ENCODE peak calls at places on chromosomes 2 and 18, in seven cellular contexts. B is dorsolateral prefrontal cortex, J is transverse colon, F is bronchial epithelial cell, Q is RWPE2, Y is Peyer's patch, V is GM12865. L is an unnamed sample.

GRCh38 chr2:221981918-221982317 is 316.9 kb downstream of the PAX3 start:
- DNase-seq in B (no peak), J (no peak), F (no peak), Q (no peak), Y (no peak), V (no peak), L (no peak)

GRCh38 chr2:71603311-71603794 is 150.0 kb downstream of the DYSF start:
- DNase-seq in B (peak), J (peak), F (no peak), Q (peak), Y (no peak), V (peak), L (no peak)

GRCh38 chr2:222960126-222960525 is 91.9 kb upstream of the KCNE4 start:
- DNase-seq in B (no peak), J (no peak), F (no peak), Q (no peak), Y (no peak), V (peak), L (no peak)

GRCh38 chr2:28338754-28339325 is 53.8 kb upstream of the FOSL2 start:
- DNase-seq in B (no peak), J (no peak), F (peak), Q (no peak), Y (no peak), V (no peak), L (no peak)

GRCh38 chr2:69185807-69186206 is 172.8 kb downstream of the ANTXR1 start:
- DNase-seq in B (no peak), J (no peak), F (peak), Q (no peak), Y (no peak), V (no peak), L (no peak)

GRCh38 chr2:46979611-46980010 is 64.0 kb upstream of the MCFD2 start:
- DNase-seq in B (no peak), J (peak), F (no peak), Q (no peak), Y (peak), V (peak), L (no peak)

GRCh38 chr18:62258606-62259005 is 66.5 kb upstream of the TNFRSF11A start:
- DNase-seq in B (no peak), J (no peak), F (no peak), Q (no peak), Y (no peak), V (no peak), L (no peak)

GRCh38 chr2:60553496-60553991 is at the start of gene BCL11A:
- DNase-seq in B (no peak), J (peak), F (peak), Q (no peak), Y (peak), V (peak), L (no peak)

GRCh38 chr2:182821172-182821571 is 45.3 kb downstream of the FRZB start:
- DNase-seq in B (no peak), J (no peak), F (peak), Q (no peak), Y (no peak), V (no peak), L (no peak)

GRCh38 chr18:39845086-39845485 is 2109.9 kb upstream of the PIK3C3 start:
- DNase-seq in B (no peak), J (no peak), F (no peak), Q (no peak), Y (no peak), V (no peak), L (no peak)

GRCh38 chr2:236607471-236608307 is 38.1 kb downstream of the ACKR3 start:
- DNase-seq in B (no peak), J (no peak), F (no peak), Q (no peak), Y (no peak), V (peak), L (no peak)

GRCh38 chr2:25030702-25031101 is 11.2 kb upstream of the EFR3B start:
- DNase-seq in B (no peak), J (no peak), F (no peak), Q (no peak), Y (no peak), V (no peak), L (no peak)

GRCh38 chr2:171386627-171387026 is 47.2 kb downstream of the METTL8 start:
- DNase-seq in B (no peak), J (no peak), F (no peak), Q (peak), Y (no peak), V (no peak), L (no peak)

GRCh38 chr2:37282746-37283145 is 41.9 kb downstream of the PRKD3 start:
- DNase-seq in B (no peak), J (no peak), F (no peak), Q (no peak), Y (no peak), V (no peak), L (no peak)
- H3K4me3 ChIP-seq in B (no peak), J (no peak), F (no peak), Q (no peak), Y (no peak), V (no peak), L (no peak)

DNA sequence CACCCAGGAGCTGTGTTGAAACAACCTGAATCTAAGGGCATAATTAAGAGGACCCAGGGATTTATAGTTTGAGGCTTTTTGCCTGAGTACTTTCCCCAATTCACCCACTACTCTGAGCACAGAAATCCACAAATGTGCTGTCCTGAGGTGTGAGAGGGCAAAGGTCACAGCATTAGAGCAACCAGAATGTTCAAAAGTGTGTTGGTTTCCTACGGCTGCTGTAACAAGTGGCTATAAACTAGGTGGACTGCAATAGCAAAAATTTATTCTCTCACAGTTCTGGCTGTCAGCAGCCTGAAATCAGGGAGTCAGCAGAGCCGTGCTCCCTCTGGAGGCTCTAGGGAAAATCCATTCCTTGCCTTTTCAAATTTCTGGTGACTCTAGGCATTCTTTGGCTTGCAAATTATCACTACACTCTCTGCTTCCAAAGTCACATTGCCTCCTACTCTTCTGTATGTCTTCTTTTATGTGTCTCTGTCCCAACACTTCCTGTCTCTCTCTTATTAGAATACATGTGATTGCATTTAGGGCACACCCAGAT is 91.3 kb upstream of the TACR1 start:
- DNase-seq in B (no peak), J (no peak), F (no peak), Q (no peak), Y (no peak), V (no peak), L (no peak)
- TF ChIP-seq CTCF in B (no peak), J (no peak), F (peak), Q (no peak), Y (no peak), V (no peak), L (peak)

GRCh38 chr2:203580846-203581245 is 45.7 kb upstream of the RAPH1 start:
- DNase-seq in B (peak), J (no peak), F (no peak), Q (no peak), Y (no peak), V (no peak), L (no peak)

GRCh38 chr2:203574824-203575223 is 39.7 kb upstream of the RAPH1 start:
- DNase-seq in B (no peak), J (no peak), F (no peak), Q (no peak), Y (no peak), V (no peak), L (no peak)

GRCh38 chr2:203579131-203579643 is 44.1 kb upstream of the RAPH1 start:
- DNase-seq in B (no peak), J (peak), F (peak), Q (peak), Y (peak), V (peak), L (peak)

GRCh38 chr2:203579730-203580129 is 44.6 kb upstream of the RAPH1 start:
- DNase-seq in B (no peak), J (no peak), F (no peak), Q (no peak), Y (no peak), V (no peak), L (no peak)

DNA sequence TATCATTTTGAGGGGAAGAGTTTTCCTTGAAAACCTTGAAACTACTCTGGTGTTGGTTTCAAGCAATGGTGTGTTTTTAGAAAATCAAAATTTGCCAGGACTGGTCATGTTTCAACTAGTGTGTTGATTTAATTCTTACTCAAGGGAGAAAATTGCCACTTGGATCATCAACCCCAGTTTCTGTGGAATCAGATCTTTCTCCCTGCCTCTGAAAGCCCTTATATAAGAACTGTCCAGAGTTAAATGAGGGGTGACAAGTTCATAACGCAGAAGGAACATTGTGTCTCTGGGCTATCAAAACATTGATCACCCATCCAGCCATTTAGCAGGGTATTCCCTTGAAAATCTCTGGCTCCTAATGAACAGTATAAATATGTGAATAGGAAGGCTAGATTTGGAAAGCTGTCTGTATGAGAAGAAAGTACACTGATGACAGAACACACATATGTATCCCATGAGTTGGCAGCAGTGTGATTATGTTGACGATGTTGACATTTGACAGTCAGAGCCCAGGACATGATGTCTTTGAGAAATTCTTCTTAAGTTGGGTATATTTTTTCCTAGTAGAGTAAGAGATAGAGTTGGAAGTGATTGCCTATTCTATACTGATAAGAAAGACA is 43.5 kb upstream of the RAPH1 start:
- DNase-seq in B (no peak), J (no peak), F (peak), Q (no peak), Y (no peak), V (no peak), L (no peak)
- H3K4me3 ChIP-seq in B (no peak), J (no peak), F (no peak), Q (no peak), Y (no peak), V (no peak), L (no peak)

GRCh38 chr18:21599585-21600525 is 649 bp downstream of the ESCO1 start:
- DNase-seq in B (no peak), J (peak), F (no peak), Q (peak), Y (peak), V (peak), L (no peak)
- TF ChIP-seq CTCF in B (no peak), J (no peak), F (no peak), Q (no peak), Y (no peak), V (peak), L (no peak)

DNA sequence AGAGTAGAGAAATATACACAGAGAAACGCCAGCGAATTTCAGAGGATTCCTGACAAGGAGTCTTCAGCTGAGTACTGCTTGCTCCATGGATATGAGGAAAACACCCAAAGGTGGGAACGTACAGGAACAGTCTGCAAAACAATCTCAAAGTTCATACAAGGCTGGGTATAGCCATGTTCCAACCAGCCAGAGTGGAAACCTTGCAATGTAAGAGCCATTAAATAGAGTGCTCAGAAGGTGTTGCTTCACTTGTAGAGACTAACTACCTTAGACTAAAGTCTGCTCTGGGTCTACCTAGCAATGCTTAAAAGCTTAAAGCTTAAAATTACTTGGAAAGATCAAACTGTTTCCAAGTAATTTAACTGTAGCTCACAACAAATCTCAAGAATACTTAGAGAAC is 6.0 kb downstream of the FANCL start:
- DNase-seq in B (no peak), J (no peak), F (no peak), Q (no peak), Y (no peak), V (no peak), L (no peak)
- H3K4me3 ChIP-seq in B (no peak), J (no peak), F (no peak), Q (no peak), Y (no peak), V (no peak), L (no peak)

GRCh38 chr2:9657731-9658130 is 26.9 kb upstream of the YWHAQ start:
- DNase-seq in B (no peak), J (no peak), F (no peak), Q (no peak), Y (no peak), V (no peak), L (no peak)
- TF ChIP-seq CTCF in B (no peak), J (no peak), F (no peak), Q (no peak), Y (no peak), V (no peak), L (no peak)

GRCh38 chr18:26711806-26712205 is 153.7 kb downstream of the AQP4 start:
- DNase-seq in B (no peak), J (no peak), F (no peak), Q (no peak), Y (no peak), V (no peak), L (no peak)
- H3K4me3 ChIP-seq in B (no peak), J (no peak), F (no peak), Q (no peak), Y (no peak), V (no peak), L (no peak)

L was measured in LNCaP clone FGC.